ENCODE peak calls at places on chromosomes 7 and 10, in five cellular contexts. P is PC-9, Z is fibroblast of lung, F is transverse colon, T is ovary. O is an unnamed sample.
A peak's percentile ranks its signal among the peaks of the same experiment; 100 is the strongest.

GRCh38 chr7:30351274-30351673 is 66.9 kb downstream of the ZNRF2 start:
- DNase-seq in Z (no peak), P (no peak), T (no peak), F (no peak), O (no peak)

GRCh38 chr10:61869772-61870520 is 31.6 kb upstream of the ARID5B start:
- DNase-seq in T (no peak), P (no peak), F (no peak), Z (peak; percentile 66), O (no peak)

GRCh38 chr10:69043931-69044531 is 43.9 kb upstream of the SRGN start:
- DNase-seq in P (no peak), T (no peak), F (no peak), Z (no peak), O (no peak)

GRCh38 chr10:13930123-13930522 is 343.4 kb downstream of the PRPF18 start:
- DNase-seq in T (no peak), F (no peak), P (no peak), Z (peak; percentile 62), O (no peak)

GRCh38 chr7:158017226-158018060 is 570.2 kb downstream of the PTPRN2 start:
- DNase-seq in P (no peak), F (no peak), Z (no peak), T (no peak), O (no peak)

GRCh38 chr10:110368002-110368401 is 63.3 kb upstream of the SMNDC1 start:
- DNase-seq in T (no peak), F (no peak), P (no peak), Z (no peak), O (no peak)

GRCh38 chr10:49115796-49116508 is 630 bp upstream of the VSTM4 start:
- DNase-seq in P (no peak), Z (no peak), F (no peak), T (no peak), O (no peak)

GRCh38 chr10:25492040-25492439 is 317.2 kb downstream of the GPR158 start:
- DNase-seq in P (no peak), Z (no peak), T (no peak), F (no peak), O (no peak)

GRCh38 chr7:145644426-145645154 is 472.0 kb upstream of the CNTNAP2 start:
- DNase-seq in T (no peak), F (no peak), Z (peak; percentile 12), P (peak; percentile 87), O (no peak)

GRCh38 chr7:55177589-55178261 is 158.9 kb downstream of the EGFR start:
- DNase-seq in Z (peak; percentile 50), P (no peak), F (peak; percentile 21), T (peak; percentile 68), O (peak; percentile 49)

GRCh38 chr7:66043681-66044497 is 31.7 kb upstream of the ASL start:
- DNase-seq in F (peak; percentile 72), Z (peak; percentile 8), P (no peak), T (peak; percentile 53), O (peak; percentile 64)

GRCh38 chr7:15860264-15860949 is 173.9 kb upstream of the MEOX2 start:
- DNase-seq in P (no peak), F (no peak), T (no peak), Z (no peak), O (no peak)

GRCh38 chr7:23597908-23598224 is 684 bp downstream of the CCDC126 start:
- DNase-seq in F (no peak), P (no peak), Z (no peak), T (no peak), O (no peak)

GRCh38 chr7:151321341-151321740 is 20.3 kb upstream of the NUB1 start:
- DNase-seq in F (no peak), T (no peak), P (no peak), Z (no peak), O (no peak)

GRCh38 chr7:81232084-81232799 is 313.4 kb upstream of the SEMA3C start:
- DNase-seq in T (no peak), P (no peak), F (peak; percentile 20), Z (no peak), O (peak; percentile 21)

GRCh38 chr10:69655124-69655867 is 25.2 kb downstream of the FAM241B start:
- DNase-seq in Z (no peak), F (no peak), T (no peak), P (no peak), O (no peak)

GRCh38 chr7:2803342-2803692 is 40.8 kb downstream of the GNA12 start:
- DNase-seq in P (no peak), Z (no peak), F (no peak), T (no peak), O (no peak)

DNA sequence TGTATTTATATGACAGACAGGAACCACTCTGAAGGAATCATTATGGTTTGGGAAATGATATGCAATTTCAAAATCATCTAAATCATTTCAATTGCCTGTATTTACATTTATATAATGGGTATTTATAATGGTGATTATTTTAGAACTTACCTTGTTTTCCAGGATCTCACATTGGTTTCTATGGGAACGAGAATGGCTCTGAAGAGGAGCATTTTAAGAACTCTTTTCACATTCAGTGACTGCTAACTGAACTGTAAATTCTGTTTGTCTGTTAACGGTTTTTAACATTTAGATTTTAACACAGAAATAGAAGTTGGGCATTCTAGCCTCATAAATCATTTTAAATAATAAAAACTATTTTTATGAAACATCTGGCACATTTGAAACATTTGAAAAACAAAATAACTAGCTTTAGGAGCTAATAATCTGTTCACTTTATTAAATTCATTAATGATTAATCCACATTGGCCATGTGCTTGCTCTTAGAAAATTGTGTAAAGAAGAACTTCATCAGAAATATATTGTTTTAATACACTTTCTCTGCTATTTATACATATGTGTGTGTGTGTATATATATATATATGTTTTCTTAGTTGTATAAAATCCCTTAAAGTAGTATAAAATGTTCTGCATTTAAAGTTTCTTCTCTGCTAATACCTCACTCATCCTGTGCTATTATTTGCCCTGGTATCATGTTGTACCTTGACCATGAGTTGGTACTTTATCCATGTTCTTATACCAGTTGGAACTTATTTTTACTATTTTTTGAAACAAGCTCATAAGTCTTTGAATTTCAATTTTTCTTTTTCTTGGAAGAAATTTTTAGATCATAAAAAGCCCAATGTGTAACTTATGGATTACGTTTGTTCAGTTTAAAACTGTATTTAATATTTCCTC is 8.7 kb upstream of the SEM1 start:
- DNase-seq in T (no peak), F (no peak), Z (no peak), P (no peak), O (no peak)
- H3K27ac ChIP-seq in T (no peak overlapping the region), F (no peak overlapping the region), Z (no peak overlapping the region), P (no peak overlapping the region), O (no peak overlapping the region)

DNA sequence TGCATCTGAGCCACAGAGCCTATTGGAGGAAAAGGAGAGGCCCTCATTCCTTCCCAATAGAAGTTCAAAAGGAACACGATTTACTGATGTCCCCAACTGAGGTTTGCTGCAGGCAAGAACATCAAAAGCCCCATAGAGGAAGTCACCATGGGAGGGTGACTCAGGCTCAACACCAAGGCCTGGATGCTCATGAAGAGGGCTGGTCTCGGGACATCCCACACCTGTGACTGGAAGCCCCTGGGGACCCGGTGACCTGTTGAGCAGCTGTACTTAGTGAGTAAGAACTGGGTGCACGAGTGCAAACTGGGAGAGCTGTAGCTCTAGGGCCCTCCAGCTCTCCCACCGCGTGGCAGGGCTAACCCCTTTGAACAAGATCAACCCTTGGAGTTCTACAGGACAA is 38.0 kb downstream of the CYTH3 start:
- DNase-seq in T (no peak), F (no peak), Z (no peak), P (no peak), O (no peak)
- TF ChIP-seq CTCF in T (no peak), F (no peak), Z (no peak), P (no peak), O (no peak)

GRCh38 chr10:114233432-114233831 is 5.6 kb upstream of the VWA2 start:
- DNase-seq in P (no peak), F (no peak), T (no peak), Z (no peak), O (no peak)
- H3K9me3 ChIP-seq in P (no peaks in the 10 kb centered on the region), F (no peaks in the 10 kb centered on the region), T (no peaks in the 10 kb centered on the region), Z (no peaks in the 10 kb centered on the region), O (no peaks in the 10 kb centered on the region)

GRCh38 chr7:155961241-155962190 is 149.3 kb upstream of the SHH start:
- DNase-seq in Z (no peak), T (peak; percentile 26), F (no peak), P (no peak), O (no peak)
- H3K27ac ChIP-seq in Z (no peak overlapping the region), T (no peak overlapping the region), F (no peak overlapping the region), P (peak overlapping the region; percentile 66), O (no peak overlapping the region)

DNA sequence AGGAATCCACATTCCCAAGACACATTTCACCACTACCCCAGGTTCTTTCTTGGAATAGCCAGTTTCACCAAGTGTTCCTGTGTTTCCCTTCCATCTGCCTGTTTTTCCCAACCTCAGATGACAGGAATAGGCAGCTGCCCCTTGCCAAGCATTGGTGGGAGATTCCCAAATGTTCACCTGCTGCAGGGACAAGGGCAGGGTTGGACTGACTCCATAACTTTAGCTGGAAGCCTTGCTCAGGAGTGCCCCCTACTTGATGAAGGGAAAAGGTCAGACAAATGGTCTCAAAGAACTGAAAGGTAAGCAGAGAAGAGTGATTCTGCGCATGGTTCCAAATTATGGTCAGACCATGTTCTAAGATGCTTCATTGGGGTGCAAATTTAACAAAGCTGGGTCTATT is 45.1 kb upstream of the LYZL1 start:
- DNase-seq in T (no peak), F (no peak), Z (no peak), P (no peak), O (no peak)
- TF ChIP-seq CTCF in T (no peak), F (no peak), Z (peak; percentile 39), P (no peak), O (peak; percentile 30)

GRCh38 chr10:115417585-115418265 is 324.6 kb downstream of the ATRNL1 start:
- DNase-seq in P (no peak), T (no peak), Z (peak; percentile 72), F (peak; percentile 8), O (no peak)
- H3K9me3 ChIP-seq in P (no peaks in the 10 kb centered on the region), T (no peaks in the 10 kb centered on the region), Z (no peaks in the 10 kb centered on the region), F (no peaks in the 10 kb centered on the region), O (no peaks in the 10 kb centered on the region)

GRCh38 chr10:132065491-132066105 is at the start of gene JAKMIP3:
- DNase-seq in T (peak; percentile 69), F (peak; percentile 32), P (peak; percentile 85), Z (peak; percentile 88), O (peak; percentile 50)
- H3K27ac ChIP-seq in T (peak within 1 kb of the TSS; percentile 5), F (peak within 1 kb of the TSS; percentile 80), P (peak within 1 kb of the TSS; percentile 77), Z (peak within 1 kb of the TSS; percentile 41), O (peak within 1 kb of the TSS; percentile 69)

GRCh38 chr7:43729214-43729923 is at the start of gene COA1:
- DNase-seq in F (peak; percentile 88), Z (peak; percentile 94), T (peak; percentile 85), P (peak; percentile 88), O (peak; percentile 86)
- TF ChIP-seq CTCF in F (no peak), Z (peak; percentile 23), T (no peak), P (no peak), O (peak; percentile 27)

DNA sequence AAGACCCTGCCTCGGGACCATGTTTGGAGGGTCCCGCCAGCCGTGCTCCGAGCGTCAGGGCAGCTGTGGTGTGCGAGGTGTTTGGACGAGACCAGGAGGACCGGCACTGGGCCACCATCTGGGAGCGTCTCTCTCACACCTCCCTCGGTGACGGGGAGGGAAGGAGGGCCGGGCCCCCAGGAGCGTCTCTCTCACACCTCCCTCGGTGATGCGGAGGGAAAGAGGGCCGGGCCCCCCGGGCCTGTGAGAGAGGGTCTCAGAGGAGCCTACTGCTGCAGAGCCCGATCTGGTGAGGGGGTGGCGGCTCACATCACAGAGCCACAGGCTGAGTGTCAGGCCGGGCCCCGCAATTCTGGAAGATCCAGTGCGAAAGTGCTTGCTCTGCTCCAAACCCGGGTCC is 65.8 kb upstream of the CFAP46 start:
- DNase-seq in F (no peak), P (no peak), Z (no peak), T (no peak), O (no peak)
- H3K9me3 ChIP-seq in F (no peaks in the 10 kb centered on the region), P (no peaks in the 10 kb centered on the region), Z (no peaks in the 10 kb centered on the region), T (no peaks in the 10 kb centered on the region), O (no peaks in the 10 kb centered on the region)